ENCODE peak calls at places on chromosomes 5 and 9, in seven cellular contexts. T, N, K, F, Z, O and G are unnamed samples.

GRCh38 chr5:72486371-72486770 is 20.8 kb downstream of the ZNF366 start:
- DNase-seq in T (no peak), N (no peak), K (no peak), F (no peak), Z (no peak), O (no peak), G (no peak)

GRCh38 chr5:14728109-14728938 is 63.8 kb downstream of the OTULIN start:
- DNase-seq in T (no peak), N (no peak), K (peak; percentile 68), F (peak; percentile 24), Z (no peak), O (no peak), G (no peak)

GRCh38 chr5:16857635-16858034 is 78.5 kb downstream of the MYO10 start:
- DNase-seq in T (no peak), N (peak; percentile 49), K (no peak), F (no peak), Z (no peak), O (no peak), G (no peak)

GRCh38 chr5:160165137-160166068 is 46.2 kb upstream of the PWWP2A start:
- DNase-seq in T (no peak), N (peak; percentile 100), K (peak; percentile 88), F (peak; percentile 88), Z (peak; percentile 95), O (no peak), G (no peak)

GRCh38 chr5:41835625-41836024 is 34.6 kb downstream of the OXCT1 start:
- DNase-seq in T (no peak), N (peak; percentile 70), K (no peak), F (peak; percentile 76), Z (peak; percentile 5), O (no peak), G (no peak)

GRCh38 chr9:79611091-79611614 is 39.4 kb downstream of the TLE4 start:
- DNase-seq in T (no peak), N (peak; percentile 18), K (no peak), F (no peak), Z (no peak), O (no peak), G (no peak)

GRCh38 chr5:94361161-94361560 is 257.2 kb downstream of the KIAA0825 start:
- DNase-seq in T (no peak), N (no peak), K (no peak), F (no peak), Z (no peak), O (no peak), G (no peak)

GRCh38 chr9:5518937-5519319 is 8.6 kb downstream of the PDCD1LG2 start:
- DNase-seq in T (no peak), N (no peak), K (no peak), F (no peak), Z (no peak), O (no peak), G (no peak)

GRCh38 chr5:179839328-179840256 is 18.9 kb downstream of the SQSTM1 start:
- DNase-seq in T (no peak), N (no peak), K (no peak), F (no peak), Z (no peak), O (no peak), G (no peak)

GRCh38 chr5:121500262-121500792 is 351.4 kb upstream of the FTMT start:
- DNase-seq in T (no peak), N (no peak), K (no peak), F (no peak), Z (no peak), O (no peak), G (no peak)

GRCh38 chr9:107626118-107626517 is 136.5 kb upstream of the KLF4 start:
- DNase-seq in T (no peak), N (no peak), K (no peak), F (no peak), Z (no peak), O (no peak), G (no peak)

GRCh38 chr9:13478235-13478634 is 198.7 kb upstream of the MPDZ start:
- DNase-seq in T (no peak), N (no peak), K (no peak), F (no peak), Z (no peak), O (no peak), G (no peak)

GRCh38 chr5:164324239-164324638 is 818.8 kb downstream of the MAT2B start:
- DNase-seq in T (no peak), N (no peak), K (no peak), F (no peak), Z (no peak), O (no peak), G (no peak)

GRCh38 chr5:53397845-53398244 is 82.6 kb upstream of the FST start:
- DNase-seq in T (no peak), N (peak; percentile 86), K (no peak), F (no peak), Z (no peak), O (no peak), G (no peak)

GRCh38 chr9:23851024-23851629 is 25.1 kb upstream of the ELAVL2 start:
- DNase-seq in T (peak; percentile 64), N (no peak), K (peak; percentile 38), F (peak; percentile 87), Z (no peak), O (no peak), G (no peak)

GRCh38 chr9:3498691-3499090 is 27.1 kb downstream of the RFX3 start:
- DNase-seq in T (no peak), N (no peak), K (no peak), F (peak; percentile 66), Z (no peak), O (no peak), G (peak; percentile 67)

GRCh38 chr9:113617550-113617949 is 154.0 kb downstream of the RGS3 start:
- DNase-seq in T (no peak), N (no peak), K (no peak), F (no peak), Z (peak; percentile 16), O (no peak), G (no peak)

GRCh38 chr9:76876098-76876497 is 29.8 kb downstream of the PRUNE2 start:
- DNase-seq in T (no peak), N (no peak), K (no peak), F (no peak), Z (no peak), O (no peak), G (no peak)